ENCODE peak calls at places on chromosomes 4 and X, in ten cellular contexts. One of them, this sample, is unnamed.

GRCh38 chrX:13780868-13781427 is 35.9 kb downstream of the GPM6B start:
- DNase-seq in spleen: no peak
- DNase-seq in vagina: no peak
- DNase-seq in lower lobe of right lung: no peak
- DNase-seq in GM10248: no peak
- DNase-seq in astrocyte of the spinal cord: no peak
- DNase-seq in Peyer's patch: no peak
- DNase-seq in pancreas: no peak
- DNase-seq in epithelial cell of esophagus: no peak
- DNase-seq in OCI-LY7: no peak
- DNase-seq in this sample: no peak

GRCh38 chr4:81491943-81492342 is 20.2 kb upstream of the RASGEF1B start:
- DNase-seq in spleen: no peak
- DNase-seq in vagina: no peak
- DNase-seq in lower lobe of right lung: no peak
- DNase-seq in GM10248: no peak
- DNase-seq in astrocyte of the spinal cord: peak
- DNase-seq in Peyer's patch: no peak
- DNase-seq in pancreas: no peak
- DNase-seq in epithelial cell of esophagus: no peak
- DNase-seq in OCI-LY7: peak
- DNase-seq in this sample: no peak

GRCh38 chrX:3576886-3577516 is 136.4 kb downstream of the PRKX start:
- DNase-seq in spleen: no peak
- DNase-seq in vagina: no peak
- DNase-seq in lower lobe of right lung: no peak
- DNase-seq in GM10248: no peak
- DNase-seq in astrocyte of the spinal cord: no peak
- DNase-seq in Peyer's patch: no peak
- DNase-seq in pancreas: no peak
- DNase-seq in epithelial cell of esophagus: no peak
- DNase-seq in OCI-LY7: no peak
- DNase-seq in this sample: no peak

GRCh38 chr4:121462660-121463261 is 81.9 kb upstream of the QRFPR start:
- DNase-seq in spleen: no peak
- DNase-seq in vagina: no peak
- DNase-seq in lower lobe of right lung: no peak
- DNase-seq in GM10248: peak
- DNase-seq in astrocyte of the spinal cord: peak
- DNase-seq in Peyer's patch: peak
- DNase-seq in pancreas: no peak
- DNase-seq in epithelial cell of esophagus: peak
- DNase-seq in OCI-LY7: peak
- DNase-seq in this sample: peak

GRCh38 chr4:48722509-48723446 is 57.3 kb downstream of the FRYL start:
- DNase-seq in spleen: no peak
- DNase-seq in vagina: no peak
- DNase-seq in lower lobe of right lung: no peak
- DNase-seq in GM10248: no peak
- DNase-seq in astrocyte of the spinal cord: peak
- DNase-seq in Peyer's patch: no peak
- DNase-seq in pancreas: no peak
- DNase-seq in epithelial cell of esophagus: no peak
- DNase-seq in OCI-LY7: no peak
- DNase-seq in this sample: no peak

GRCh38 chr4:8152865-8153257 is 5.8 kb downstream of the ABLIM2 start:
- DNase-seq in spleen: no peak
- DNase-seq in vagina: no peak
- DNase-seq in lower lobe of right lung: no peak
- DNase-seq in GM10248: no peak
- DNase-seq in astrocyte of the spinal cord: no peak
- DNase-seq in Peyer's patch: no peak
- DNase-seq in pancreas: peak
- DNase-seq in epithelial cell of esophagus: no peak
- DNase-seq in OCI-LY7: no peak
- DNase-seq in this sample: no peak

GRCh38 chr4:122826596-122827257 is at the start of gene FGF2:
- DNase-seq in spleen: peak
- DNase-seq in vagina: no peak
- DNase-seq in lower lobe of right lung: peak
- DNase-seq in GM10248: peak
- DNase-seq in astrocyte of the spinal cord: peak
- DNase-seq in Peyer's patch: peak
- DNase-seq in pancreas: peak
- DNase-seq in epithelial cell of esophagus: peak
- DNase-seq in OCI-LY7: no peak
- DNase-seq in this sample: peak

GRCh38 chrX:84123585-84123984 is 64.4 kb downstream of the RPS6KA6 start:
- DNase-seq in spleen: no peak
- DNase-seq in vagina: no peak
- DNase-seq in lower lobe of right lung: no peak
- DNase-seq in GM10248: no peak
- DNase-seq in astrocyte of the spinal cord: no peak
- DNase-seq in Peyer's patch: no peak
- DNase-seq in pancreas: no peak
- DNase-seq in epithelial cell of esophagus: peak
- DNase-seq in OCI-LY7: no peak
- DNase-seq in this sample: no peak

GRCh38 chr4:52588771-52589591 is 70.1 kb downstream of the USP46 start:
- DNase-seq in spleen: no peak
- DNase-seq in vagina: no peak
- DNase-seq in lower lobe of right lung: no peak
- DNase-seq in GM10248: no peak
- DNase-seq in astrocyte of the spinal cord: peak
- DNase-seq in Peyer's patch: no peak
- DNase-seq in pancreas: no peak
- DNase-seq in epithelial cell of esophagus: peak
- DNase-seq in OCI-LY7: no peak
- DNase-seq in this sample: no peak

GRCh38 chr4:163591614-163592020 is 97.1 kb downstream of the TMA16 start:
- DNase-seq in spleen: no peak
- DNase-seq in vagina: no peak
- DNase-seq in lower lobe of right lung: no peak
- DNase-seq in GM10248: peak
- DNase-seq in astrocyte of the spinal cord: no peak
- DNase-seq in Peyer's patch: no peak
- DNase-seq in pancreas: no peak
- DNase-seq in epithelial cell of esophagus: no peak
- DNase-seq in OCI-LY7: peak
- DNase-seq in this sample: peak

GRCh38 chrX:128543114-128543513 is 490.9 kb upstream of the ACTRT1 start:
- DNase-seq in spleen: no peak
- DNase-seq in vagina: no peak
- DNase-seq in lower lobe of right lung: no peak
- DNase-seq in GM10248: no peak
- DNase-seq in astrocyte of the spinal cord: no peak
- DNase-seq in Peyer's patch: no peak
- DNase-seq in pancreas: no peak
- DNase-seq in epithelial cell of esophagus: no peak
- DNase-seq in OCI-LY7: no peak
- DNase-seq in this sample: no peak

GRCh38 chr4:94160774-94161173 is 46.9 kb upstream of the SMARCAD1 start:
- DNase-seq in spleen: no peak
- DNase-seq in vagina: no peak
- DNase-seq in lower lobe of right lung: no peak
- DNase-seq in GM10248: no peak
- DNase-seq in astrocyte of the spinal cord: no peak
- DNase-seq in Peyer's patch: no peak
- DNase-seq in pancreas: no peak
- DNase-seq in epithelial cell of esophagus: peak
- DNase-seq in OCI-LY7: no peak
- DNase-seq in this sample: no peak

GRCh38 chrX:40434443-40434842 is 146.3 kb upstream of the ATP6AP2 start:
- DNase-seq in spleen: no peak
- DNase-seq in vagina: no peak
- DNase-seq in lower lobe of right lung: no peak
- DNase-seq in GM10248: no peak
- DNase-seq in astrocyte of the spinal cord: no peak
- DNase-seq in Peyer's patch: no peak
- DNase-seq in pancreas: no peak
- DNase-seq in epithelial cell of esophagus: no peak
- DNase-seq in OCI-LY7: no peak
- DNase-seq in this sample: no peak

GRCh38 chr4:185831125-185831815 is 19.3 kb upstream of the SORBS2 start:
- DNase-seq in spleen: no peak
- DNase-seq in vagina: no peak
- DNase-seq in lower lobe of right lung: no peak
- DNase-seq in GM10248: no peak
- DNase-seq in astrocyte of the spinal cord: no peak
- DNase-seq in Peyer's patch: no peak
- DNase-seq in pancreas: no peak
- DNase-seq in epithelial cell of esophagus: peak
- DNase-seq in OCI-LY7: no peak
- DNase-seq in this sample: no peak

GRCh38 chr4:183675625-183676024 is 16.5 kb downstream of the TRAPPC11 start:
- DNase-seq in spleen: no peak
- DNase-seq in vagina: no peak
- DNase-seq in lower lobe of right lung: no peak
- DNase-seq in GM10248: no peak
- DNase-seq in astrocyte of the spinal cord: no peak
- DNase-seq in Peyer's patch: no peak
- DNase-seq in pancreas: no peak
- DNase-seq in epithelial cell of esophagus: no peak
- DNase-seq in OCI-LY7: no peak
- DNase-seq in this sample: no peak

DNA sequence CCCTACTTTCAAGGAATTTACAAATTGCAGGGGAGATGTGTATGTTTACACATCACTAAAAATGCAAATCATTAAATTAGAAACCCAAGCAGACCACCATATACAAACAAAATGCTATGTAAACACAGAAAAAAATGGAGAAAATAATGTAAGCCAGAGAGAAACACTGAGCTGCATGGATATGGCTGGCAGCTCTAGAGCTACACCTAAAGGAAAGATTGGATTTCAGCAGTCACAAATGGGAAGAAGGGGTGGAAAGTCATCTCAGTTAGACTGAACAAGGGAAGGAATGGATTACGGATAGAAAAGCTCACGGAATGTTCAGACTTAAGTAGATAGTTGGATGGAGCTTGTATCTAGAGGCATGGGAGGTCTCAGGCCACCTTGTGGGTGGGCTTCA is 186.3 kb downstream of the MOSPD2 start:
- DNase-seq in spleen: no peak
- DNase-seq in vagina: no peak
- DNase-seq in lower lobe of right lung: no peak
- DNase-seq in GM10248: no peak
- DNase-seq in astrocyte of the spinal cord: no peak
- DNase-seq in Peyer's patch: no peak
- DNase-seq in pancreas: no peak
- DNase-seq in epithelial cell of esophagus: no peak
- DNase-seq in OCI-LY7: no peak
- DNase-seq in this sample: no peak
- TF ChIP-seq CTCF in spleen: no peak
- TF ChIP-seq CTCF in vagina: no peak
- TF ChIP-seq CTCF in lower lobe of right lung: no peak
- TF ChIP-seq CTCF in GM10248: no peak
- TF ChIP-seq CTCF in astrocyte of the spinal cord: peak
- TF ChIP-seq CTCF in Peyer's patch: no peak
- TF ChIP-seq CTCF in pancreas: no peak
- TF ChIP-seq CTCF in epithelial cell of esophagus: peak
- TF ChIP-seq CTCF in OCI-LY7: no peak
- TF ChIP-seq CTCF in this sample: no peak

GRCh38 chr4:38131371-38132139 is 171.4 kb downstream of the PTTG2 start:
- DNase-seq in spleen: no peak
- DNase-seq in vagina: no peak
- DNase-seq in lower lobe of right lung: no peak
- DNase-seq in GM10248: peak
- DNase-seq in astrocyte of the spinal cord: peak
- DNase-seq in Peyer's patch: peak
- DNase-seq in pancreas: no peak
- DNase-seq in epithelial cell of esophagus: peak
- DNase-seq in OCI-LY7: no peak
- DNase-seq in this sample: no peak
- TF ChIP-seq CTCF in spleen: no peak
- TF ChIP-seq CTCF in vagina: no peak
- TF ChIP-seq CTCF in lower lobe of right lung: no peak
- TF ChIP-seq CTCF in GM10248: no peak
- TF ChIP-seq CTCF in astrocyte of the spinal cord: no peak
- TF ChIP-seq CTCF in Peyer's patch: no peak
- TF ChIP-seq CTCF in pancreas: no peak
- TF ChIP-seq CTCF in epithelial cell of esophagus: no peak
- TF ChIP-seq CTCF in OCI-LY7: no peak
- TF ChIP-seq CTCF in this sample: no peak

DNA sequence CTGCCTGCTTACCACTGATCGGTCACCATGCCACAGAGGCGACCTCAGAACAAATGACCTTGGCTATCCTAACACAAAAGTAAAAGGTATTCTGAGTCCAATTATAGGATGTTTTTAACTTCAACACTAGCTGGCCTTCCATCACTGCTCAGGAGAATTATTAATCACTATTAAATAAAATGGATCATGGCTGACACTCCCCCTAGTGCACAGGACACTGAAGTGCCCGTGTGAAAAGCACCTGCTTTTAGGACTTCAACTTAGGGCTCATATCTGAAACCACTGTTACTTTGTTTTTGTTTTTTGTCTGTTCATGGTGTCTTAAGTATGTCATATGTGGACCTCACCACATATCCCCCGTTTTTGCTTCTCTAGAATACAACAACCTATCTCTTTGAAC is 33.9 kb downstream of the STX18 start:
- DNase-seq in spleen: no peak
- DNase-seq in vagina: no peak
- DNase-seq in lower lobe of right lung: no peak
- DNase-seq in GM10248: no peak
- DNase-seq in astrocyte of the spinal cord: peak
- DNase-seq in Peyer's patch: no peak
- DNase-seq in pancreas: no peak
- DNase-seq in epithelial cell of esophagus: peak
- DNase-seq in OCI-LY7: peak
- DNase-seq in this sample: peak
- TF ChIP-seq CTCF in spleen: peak
- TF ChIP-seq CTCF in vagina: no peak
- TF ChIP-seq CTCF in lower lobe of right lung: peak
- TF ChIP-seq CTCF in GM10248: peak
- TF ChIP-seq CTCF in astrocyte of the spinal cord: peak
- TF ChIP-seq CTCF in Peyer's patch: peak
- TF ChIP-seq CTCF in pancreas: no peak
- TF ChIP-seq CTCF in epithelial cell of esophagus: peak
- TF ChIP-seq CTCF in OCI-LY7: peak
- TF ChIP-seq CTCF in this sample: peak

GRCh38 chrX:151753313-151754041 is 18.9 kb downstream of the CNGA2 start:
- DNase-seq in spleen: peak
- DNase-seq in vagina: no peak
- DNase-seq in lower lobe of right lung: peak
- DNase-seq in GM10248: peak
- DNase-seq in astrocyte of the spinal cord: peak
- DNase-seq in Peyer's patch: peak
- DNase-seq in pancreas: peak
- DNase-seq in epithelial cell of esophagus: peak
- DNase-seq in OCI-LY7: no peak
- DNase-seq in this sample: peak
- TF ChIP-seq CTCF in spleen: peak
- TF ChIP-seq CTCF in vagina: peak
- TF ChIP-seq CTCF in lower lobe of right lung: peak
- TF ChIP-seq CTCF in GM10248: peak
- TF ChIP-seq CTCF in astrocyte of the spinal cord: peak
- TF ChIP-seq CTCF in Peyer's patch: peak
- TF ChIP-seq CTCF in pancreas: peak
- TF ChIP-seq CTCF in epithelial cell of esophagus: peak
- TF ChIP-seq CTCF in OCI-LY7: no peak
- TF ChIP-seq CTCF in this sample: peak

This sample was measured in GM13976.